ENCODE peak calls at places on chromosomes 12 and 14, in six cellular contexts. One of them, this sample, is unnamed.

GRCh38 chr12:46546634-46547273 is 174.2 kb upstream of the SLC38A2 start:
- DNase-seq in pancreas: no peak
- DNase-seq in fibroblast of the aortic adventitia: no peak
- DNase-seq in fibroblast of lung: peak
- DNase-seq in tibial artery: no peak
- DNase-seq in thoracic aorta: no peak
- DNase-seq in this sample: no peak

GRCh38 chr12:90809941-90810340 is 145.0 kb downstream of the CCER1 start:
- DNase-seq in pancreas: no peak
- DNase-seq in fibroblast of the aortic adventitia: no peak
- DNase-seq in fibroblast of lung: no peak
- DNase-seq in tibial artery: no peak
- DNase-seq in thoracic aorta: no peak
- DNase-seq in this sample: no peak

GRCh38 chr12:131975228-131975627 is 25.5 kb downstream of the EP400 start:
- DNase-seq in pancreas: no peak
- DNase-seq in fibroblast of the aortic adventitia: no peak
- DNase-seq in fibroblast of lung: no peak
- DNase-seq in tibial artery: no peak
- DNase-seq in thoracic aorta: no peak
- DNase-seq in this sample: no peak

GRCh38 chr12:88036368-88036965 is 7.3 kb upstream of the C12orf50 start:
- DNase-seq in pancreas: no peak
- DNase-seq in fibroblast of the aortic adventitia: peak
- DNase-seq in fibroblast of lung: peak
- DNase-seq in tibial artery: no peak
- DNase-seq in thoracic aorta: no peak
- DNase-seq in this sample: no peak

GRCh38 chr12:87020071-87020470 is 763.9 kb upstream of the MGAT4C start:
- DNase-seq in pancreas: no peak
- DNase-seq in fibroblast of the aortic adventitia: peak
- DNase-seq in fibroblast of lung: peak
- DNase-seq in tibial artery: no peak
- DNase-seq in thoracic aorta: no peak
- DNase-seq in this sample: no peak

GRCh38 chr12:39103552-39104165 is 198.3 kb upstream of the CPNE8 start:
- DNase-seq in pancreas: no peak
- DNase-seq in fibroblast of the aortic adventitia: peak
- DNase-seq in fibroblast of lung: peak
- DNase-seq in tibial artery: no peak
- DNase-seq in thoracic aorta: no peak
- DNase-seq in this sample: peak

GRCh38 chr12:112524676-112525425 is 106.1 kb downstream of the PTPN11 start:
- DNase-seq in pancreas: no peak
- DNase-seq in fibroblast of the aortic adventitia: peak
- DNase-seq in fibroblast of lung: peak
- DNase-seq in tibial artery: no peak
- DNase-seq in thoracic aorta: no peak
- DNase-seq in this sample: no peak

GRCh38 chr14:34449819-34450541 is 12.1 kb downstream of the SPTSSA start:
- DNase-seq in pancreas: no peak
- DNase-seq in fibroblast of the aortic adventitia: no peak
- DNase-seq in fibroblast of lung: no peak
- DNase-seq in tibial artery: no peak
- DNase-seq in thoracic aorta: no peak
- DNase-seq in this sample: no peak

GRCh38 chr14:102011631-102012030 is 47.3 kb downstream of the DYNC1H1 start:
- DNase-seq in pancreas: no peak
- DNase-seq in fibroblast of the aortic adventitia: no peak
- DNase-seq in fibroblast of lung: no peak
- DNase-seq in tibial artery: no peak
- DNase-seq in thoracic aorta: no peak
- DNase-seq in this sample: no peak

GRCh38 chr12:57614948-57615500 is 3.8 kb downstream of the ARHGEF25 start:
- DNase-seq in pancreas: no peak
- DNase-seq in fibroblast of the aortic adventitia: no peak
- DNase-seq in fibroblast of lung: no peak
- DNase-seq in tibial artery: no peak
- DNase-seq in thoracic aorta: no peak
- DNase-seq in this sample: no peak

GRCh38 chr12:111171334-111171733 is 197.6 kb downstream of the PHETA1 start:
- DNase-seq in pancreas: no peak
- DNase-seq in fibroblast of the aortic adventitia: no peak
- DNase-seq in fibroblast of lung: no peak
- DNase-seq in tibial artery: no peak
- DNase-seq in thoracic aorta: no peak
- DNase-seq in this sample: no peak

GRCh38 chr12:15446798-15447197 is 124.5 kb downstream of the PTPRO start:
- DNase-seq in pancreas: no peak
- DNase-seq in fibroblast of the aortic adventitia: no peak
- DNase-seq in fibroblast of lung: peak
- DNase-seq in tibial artery: no peak
- DNase-seq in thoracic aorta: no peak
- DNase-seq in this sample: no peak

GRCh38 chr14:32576088-32576795 is 247.1 kb downstream of the AKAP6 start:
- DNase-seq in pancreas: peak
- DNase-seq in fibroblast of the aortic adventitia: peak
- DNase-seq in fibroblast of lung: peak
- DNase-seq in tibial artery: peak
- DNase-seq in thoracic aorta: no peak
- DNase-seq in this sample: peak

GRCh38 chr14:96710060-96710636 is 87.0 kb upstream of the VRK1 start:
- DNase-seq in pancreas: no peak
- DNase-seq in fibroblast of the aortic adventitia: no peak
- DNase-seq in fibroblast of lung: no peak
- DNase-seq in tibial artery: no peak
- DNase-seq in thoracic aorta: no peak
- DNase-seq in this sample: no peak

GRCh38 chr14:60188115-60188514 is 22.9 kb upstream of the DHRS7 start:
- DNase-seq in pancreas: no peak
- DNase-seq in fibroblast of the aortic adventitia: peak
- DNase-seq in fibroblast of lung: no peak
- DNase-seq in tibial artery: no peak
- DNase-seq in thoracic aorta: no peak
- DNase-seq in this sample: no peak

GRCh38 chr12:69106482-69107118 is 132.8 kb upstream of the CPSF6 start:
- DNase-seq in pancreas: no peak
- DNase-seq in fibroblast of the aortic adventitia: no peak
- DNase-seq in fibroblast of lung: no peak
- DNase-seq in tibial artery: no peak
- DNase-seq in thoracic aorta: no peak
- DNase-seq in this sample: no peak

GRCh38 chr14:96905825-96906224 is 108.6 kb downstream of the VRK1 start:
- DNase-seq in pancreas: no peak
- DNase-seq in fibroblast of the aortic adventitia: peak
- DNase-seq in fibroblast of lung: no peak
- DNase-seq in tibial artery: peak
- DNase-seq in thoracic aorta: no peak
- DNase-seq in this sample: no peak

GRCh38 chr14:60665178-60665555 is 15.9 kb upstream of the SIX1 start:
- DNase-seq in pancreas: no peak
- DNase-seq in fibroblast of the aortic adventitia: no peak
- DNase-seq in fibroblast of lung: no peak
- DNase-seq in tibial artery: no peak
- DNase-seq in thoracic aorta: no peak
- DNase-seq in this sample: no peak

GRCh38 chr12:3537916-3538690 is 47.1 kb downstream of the PRMT8 start:
- DNase-seq in pancreas: no peak
- DNase-seq in fibroblast of the aortic adventitia: no peak
- DNase-seq in fibroblast of lung: no peak
- DNase-seq in tibial artery: no peak
- DNase-seq in thoracic aorta: no peak
- DNase-seq in this sample: no peak

GRCh38 chr12:56257491-56258067 is 605 bp downstream of the ANKRD52 start:
- DNase-seq in pancreas: no peak
- DNase-seq in fibroblast of the aortic adventitia: peak
- DNase-seq in fibroblast of lung: peak
- DNase-seq in tibial artery: no peak
- DNase-seq in thoracic aorta: no peak
- DNase-seq in this sample: no peak

GRCh38 chr14:37988472-37988871 is 219.2 kb upstream of the SSTR1 start:
- DNase-seq in pancreas: no peak
- DNase-seq in fibroblast of the aortic adventitia: no peak
- DNase-seq in fibroblast of lung: peak
- DNase-seq in tibial artery: no peak
- DNase-seq in thoracic aorta: no peak
- DNase-seq in this sample: no peak

GRCh38 chr12:124130717-124131670 is 158.0 kb downstream of the ZNF664 start:
- DNase-seq in pancreas: no peak
- DNase-seq in fibroblast of the aortic adventitia: no peak
- DNase-seq in fibroblast of lung: no peak
- DNase-seq in tibial artery: no peak
- DNase-seq in thoracic aorta: no peak
- DNase-seq in this sample: no peak

GRCh38 chr12:40225337-40225983 is 663 bp downstream of the LRRK2 start:
- DNase-seq in pancreas: no peak
- DNase-seq in fibroblast of the aortic adventitia: peak
- DNase-seq in fibroblast of lung: no peak
- DNase-seq in tibial artery: no peak
- DNase-seq in thoracic aorta: no peak
- DNase-seq in this sample: no peak

GRCh38 chr12:28869197-28869596 is 279.9 kb upstream of the FAR2 start:
- DNase-seq in pancreas: no peak
- DNase-seq in fibroblast of the aortic adventitia: peak
- DNase-seq in fibroblast of lung: peak
- DNase-seq in tibial artery: no peak
- DNase-seq in thoracic aorta: no peak
- DNase-seq in this sample: no peak

GRCh38 chr14:68548194-68549056 is 244.4 kb downstream of the ZFP36L1 start:
- DNase-seq in pancreas: peak
- DNase-seq in fibroblast of the aortic adventitia: peak
- DNase-seq in fibroblast of lung: peak
- DNase-seq in tibial artery: peak
- DNase-seq in thoracic aorta: peak
- DNase-seq in this sample: peak

GRCh38 chr12:10941916-10942607 is 3.0 kb upstream of the TAS2R14 start:
- DNase-seq in pancreas: no peak
- DNase-seq in fibroblast of the aortic adventitia: no peak
- DNase-seq in fibroblast of lung: peak
- DNase-seq in tibial artery: no peak
- DNase-seq in thoracic aorta: no peak
- DNase-seq in this sample: no peak

GRCh38 chr14:61528591-61529021 is 166.7 kb upstream of the HIF1A start:
- DNase-seq in pancreas: no peak
- DNase-seq in fibroblast of the aortic adventitia: peak
- DNase-seq in fibroblast of lung: peak
- DNase-seq in tibial artery: no peak
- DNase-seq in thoracic aorta: no peak
- DNase-seq in this sample: no peak

DNA sequence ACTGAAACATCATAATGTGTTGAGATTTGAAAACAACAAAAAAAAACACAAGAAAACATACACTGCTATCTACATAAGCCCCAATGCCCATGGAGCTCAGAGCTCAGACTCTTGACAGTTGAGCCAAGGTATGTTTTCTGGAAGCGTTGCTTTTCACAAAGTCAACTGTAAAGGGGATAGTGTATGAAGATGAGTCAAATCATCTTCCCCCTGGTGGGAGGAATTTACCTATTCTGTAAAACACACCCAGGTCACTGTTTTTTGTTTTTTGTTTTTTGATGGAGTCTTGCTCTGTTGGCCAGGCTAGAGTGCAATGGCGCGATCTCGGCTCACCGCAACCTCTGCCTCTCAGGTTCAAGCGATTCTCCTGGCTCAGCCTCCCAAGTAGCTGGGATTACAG is 361.4 kb upstream of the DIO2 start:
- DNase-seq in pancreas: no peak
- DNase-seq in fibroblast of the aortic adventitia: no peak
- DNase-seq in fibroblast of lung: no peak
- DNase-seq in tibial artery: no peak
- DNase-seq in thoracic aorta: no peak
- DNase-seq in this sample: no peak
- TF ChIP-seq CTCF in pancreas: no peak
- TF ChIP-seq CTCF in fibroblast of the aortic adventitia: no peak
- TF ChIP-seq CTCF in fibroblast of lung: peak
- TF ChIP-seq CTCF in tibial artery: no peak
- TF ChIP-seq CTCF in thoracic aorta: no peak
- TF ChIP-seq CTCF in this sample: no peak

DNA sequence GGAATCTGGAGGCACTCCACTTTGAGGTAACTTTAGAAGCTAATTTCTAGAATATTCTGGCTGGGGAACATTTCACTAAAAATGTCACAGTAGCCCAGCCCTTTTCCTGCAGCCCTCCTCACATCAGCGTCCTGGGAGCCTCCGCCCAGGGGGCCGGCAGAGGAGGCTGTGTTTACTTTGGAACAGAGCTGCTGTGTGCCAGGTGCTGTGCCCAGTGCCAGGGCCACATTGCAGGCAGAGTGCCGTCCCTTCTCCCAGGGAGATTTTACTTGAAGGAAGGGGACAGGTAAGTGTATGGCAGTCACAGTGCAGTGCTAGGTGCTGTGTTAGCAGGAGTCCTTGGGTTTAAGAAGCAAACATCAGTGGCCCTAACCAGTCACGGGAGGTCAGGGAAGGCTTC is 62.3 kb downstream of the TSPAN11 start:
- DNase-seq in pancreas: peak
- DNase-seq in fibroblast of the aortic adventitia: no peak
- DNase-seq in fibroblast of lung: no peak
- DNase-seq in tibial artery: no peak
- DNase-seq in thoracic aorta: no peak
- DNase-seq in this sample: no peak
- H3K4me3 ChIP-seq in pancreas: no peak
- H3K4me3 ChIP-seq in fibroblast of the aortic adventitia: no peak
- H3K4me3 ChIP-seq in fibroblast of lung: no peak
- H3K4me3 ChIP-seq in tibial artery: no peak
- H3K4me3 ChIP-seq in thoracic aorta: no peak
- H3K4me3 ChIP-seq in this sample: no peak

GRCh38 chr12:45284096-45284901 is 68.4 kb downstream of the ANO6 start:
- DNase-seq in pancreas: no peak
- DNase-seq in fibroblast of the aortic adventitia: peak
- DNase-seq in fibroblast of lung: peak
- DNase-seq in tibial artery: no peak
- DNase-seq in thoracic aorta: no peak
- DNase-seq in this sample: no peak
- TF ChIP-seq CTCF in pancreas: no peak
- TF ChIP-seq CTCF in fibroblast of the aortic adventitia: peak
- TF ChIP-seq CTCF in fibroblast of lung: peak
- TF ChIP-seq CTCF in tibial artery: no peak
- TF ChIP-seq CTCF in thoracic aorta: no peak
- TF ChIP-seq CTCF in this sample: no peak

DNA sequence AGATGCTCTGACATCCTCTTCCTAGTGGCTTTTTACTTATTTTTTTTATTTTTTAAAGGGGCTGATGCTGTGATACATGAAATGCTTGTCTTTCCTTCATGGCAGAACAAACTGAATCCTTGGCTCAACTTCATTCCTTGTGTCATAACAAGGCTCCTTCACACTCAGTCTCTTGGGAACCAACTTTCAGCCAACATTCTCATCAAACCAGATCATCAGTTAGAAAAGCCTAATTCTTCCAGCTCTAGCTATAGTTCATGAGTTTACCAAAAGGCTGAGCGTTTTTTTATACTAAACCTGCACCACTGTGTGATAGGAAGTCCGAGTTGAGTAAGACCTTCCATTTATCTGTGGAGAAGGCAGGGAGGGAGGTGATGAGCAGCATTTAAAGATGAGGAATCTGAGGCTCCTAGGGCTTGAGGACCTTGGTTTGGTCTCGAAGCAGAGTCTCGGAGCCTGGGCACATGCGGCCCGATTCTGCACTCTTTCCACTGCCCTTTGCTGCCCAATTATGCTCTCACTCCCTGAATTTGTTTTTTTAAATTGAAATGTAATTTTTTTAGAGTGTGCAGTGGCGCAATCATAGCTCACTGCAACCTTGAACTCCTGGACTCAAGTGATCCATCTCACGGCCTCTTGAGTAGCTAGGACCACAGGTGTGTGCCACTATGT is 8.2 kb downstream of the GPRC5D start:
- DNase-seq in pancreas: no peak
- DNase-seq in fibroblast of the aortic adventitia: peak
- DNase-seq in fibroblast of lung: peak
- DNase-seq in tibial artery: no peak
- DNase-seq in thoracic aorta: no peak
- DNase-seq in this sample: peak
- H3K4me3 ChIP-seq in pancreas: no peak
- H3K4me3 ChIP-seq in fibroblast of the aortic adventitia: no peak
- H3K4me3 ChIP-seq in fibroblast of lung: no peak
- H3K4me3 ChIP-seq in tibial artery: no peak
- H3K4me3 ChIP-seq in thoracic aorta: no peak
- H3K4me3 ChIP-seq in this sample: no peak